ENCODE peak calls at places on chromosomes 11 and 22, in eight cellular contexts. B, F, J, I, W, T, G and L are unnamed samples.
A peak's percentile ranks its signal among the peaks of the same experiment; 100 is the strongest.

GRCh38 chr11:27249208-27249509 is 113.9 kb downstream of the CCDC34 start:
- DNase-seq in J (no peak), I (no peak), T (no peak), W (no peak), G (no peak), B (no peak), F (no peak), L (no peak)

GRCh38 chr11:65793144-65793581 is 6.3 kb downstream of the OVOL1 start:
- DNase-seq in B (no peak), F (peak; percentile 87), G (no peak), J (no peak), I (no peak), W (no peak), T (no peak), L (no peak)

GRCh38 chr22:18947905-18948304 is 11.8 kb upstream of the PRODH start:
- DNase-seq in W (no peak), J (no peak), G (no peak), T (no peak), F (peak; percentile 43), I (no peak), B (no peak), L (no peak)

GRCh38 chr11:70002433-70002832 is 75.7 kb upstream of the ANO1 start:
- DNase-seq in F (no peak), G (no peak), J (no peak), W (peak; percentile 36), T (peak; percentile 32), B (no peak), I (no peak), L (no peak)

GRCh38 chr22:44147821-44148574 is 32.7 kb upstream of the PARVG start:
- DNase-seq in T (no peak), W (no peak), J (no peak), F (no peak), B (peak; percentile 31), G (peak; percentile 74), I (no peak), L (no peak)

GRCh38 chr22:46072981-46073682 is 77.2 kb upstream of the PPARA start:
- DNase-seq in I (no peak), J (no peak), W (no peak), G (no peak), T (no peak), F (peak; percentile 21), B (no peak), L (peak; percentile 4)

GRCh38 chr11:33953289-33953688 is 61.4 kb upstream of the LMO2 start:
- DNase-seq in B (no peak), W (no peak), J (no peak), G (no peak), F (no peak), I (no peak), T (no peak), L (no peak)

GRCh38 chr11:72641900-72642814 is 32.1 kb downstream of the PDE2A start:
- DNase-seq in I (no peak), F (peak; percentile 61), B (no peak), T (no peak), W (no peak), G (peak; percentile 3), J (no peak), L (no peak)

GRCh38 chr11:6486256-6486655 is 5.0 kb downstream of the TIMM10B start:
- DNase-seq in G (no peak), B (no peak), I (no peak), F (no peak), W (no peak), T (no peak), J (no peak), L (no peak)

GRCh38 chr22:35587447-35587870 is 29.7 kb downstream of the MB start:
- DNase-seq in J (peak; percentile 90), B (no peak), W (no peak), F (peak; percentile 80), T (no peak), G (no peak), I (no peak), L (no peak)

GRCh38 chr11:128201801-128202200 is 385.6 kb downstream of the ETS1 start:
- DNase-seq in I (no peak), G (no peak), J (no peak), T (no peak), B (no peak), W (no peak), F (no peak), L (no peak)

GRCh38 chr11:70790671-70791300 is 392.5 kb downstream of the CTTN start:
- DNase-seq in G (no peak), W (no peak), I (no peak), T (no peak), F (peak; percentile 10), B (no peak), J (no peak), L (no peak)

GRCh38 chr11:3136542-3137455 is 28.3 kb downstream of the OSBPL5 start:
- DNase-seq in B (no peak), F (peak; percentile 36), W (no peak), I (no peak), G (no peak), J (no peak), T (no peak), L (no peak)

GRCh38 chr22:24146190-24146616 is 35.1 kb upstream of the SUSD2 start:
- DNase-seq in G (peak; percentile 89), J (peak; percentile 38), I (peak; percentile 55), B (peak; percentile 53), W (peak; percentile 82), F (peak; percentile 88), T (peak; percentile 43), L (peak; percentile 89)

GRCh38 chr11:58926251-58926650 is 13.0 kb upstream of the GLYATL1 start:
- DNase-seq in W (no peak), B (no peak), G (no peak), F (no peak), I (peak; percentile 38), J (no peak), T (no peak), L (peak; percentile 46)

GRCh38 chr11:70029831-70030811 is 48.0 kb upstream of the ANO1 start:
- DNase-seq in B (no peak), G (no peak), T (no peak), W (no peak), F (no peak), J (no peak), I (no peak), L (no peak)

GRCh38 chr11:64353101-64353738 is 5.7 kb upstream of the RPS6KA4 start:
- DNase-seq in I (no peak), T (no peak), W (no peak), B (no peak), G (no peak), F (peak; percentile 46), J (no peak), L (no peak)

GRCh38 chr11:10601722-10602281 is 33.3 kb upstream of the LYVE1 start:
- DNase-seq in G (no peak), F (peak; percentile 62), T (no peak), W (no peak), I (no peak), B (no peak), J (no peak), L (no peak)

DNA sequence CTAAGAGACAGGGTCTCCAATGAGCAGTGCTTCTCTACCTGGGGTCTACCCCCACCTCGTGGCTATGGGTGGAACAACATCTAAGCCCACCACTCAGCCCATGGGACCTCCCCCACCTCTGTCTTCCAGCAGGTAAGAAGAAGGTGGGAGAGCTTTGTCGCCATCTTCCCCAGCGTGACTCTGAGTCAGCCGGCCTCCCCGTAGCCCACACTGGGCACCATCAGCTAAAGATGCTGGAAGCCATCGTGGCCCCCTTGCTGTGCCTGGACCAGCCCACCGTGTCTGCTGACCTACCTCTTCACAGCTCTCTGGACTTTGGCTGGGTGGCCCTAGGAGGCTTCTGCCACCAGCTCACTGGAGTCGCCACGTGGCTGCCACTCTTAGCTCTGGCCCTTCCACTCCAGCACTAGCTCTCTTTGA is 954 bp downstream of the C11orf86 start:
- DNase-seq in I (no peak), J (no peak), F (no peak), W (no peak), G (no peak), T (no peak), B (no peak), L (no peak)
- TF ChIP-seq CTCF in I (peak; percentile 85), J (peak; percentile 50), F (peak; percentile 31), W (peak; percentile 43), G (peak; percentile 77), T (peak; percentile 15), B (peak; percentile 70), L (peak; percentile 77)

DNA sequence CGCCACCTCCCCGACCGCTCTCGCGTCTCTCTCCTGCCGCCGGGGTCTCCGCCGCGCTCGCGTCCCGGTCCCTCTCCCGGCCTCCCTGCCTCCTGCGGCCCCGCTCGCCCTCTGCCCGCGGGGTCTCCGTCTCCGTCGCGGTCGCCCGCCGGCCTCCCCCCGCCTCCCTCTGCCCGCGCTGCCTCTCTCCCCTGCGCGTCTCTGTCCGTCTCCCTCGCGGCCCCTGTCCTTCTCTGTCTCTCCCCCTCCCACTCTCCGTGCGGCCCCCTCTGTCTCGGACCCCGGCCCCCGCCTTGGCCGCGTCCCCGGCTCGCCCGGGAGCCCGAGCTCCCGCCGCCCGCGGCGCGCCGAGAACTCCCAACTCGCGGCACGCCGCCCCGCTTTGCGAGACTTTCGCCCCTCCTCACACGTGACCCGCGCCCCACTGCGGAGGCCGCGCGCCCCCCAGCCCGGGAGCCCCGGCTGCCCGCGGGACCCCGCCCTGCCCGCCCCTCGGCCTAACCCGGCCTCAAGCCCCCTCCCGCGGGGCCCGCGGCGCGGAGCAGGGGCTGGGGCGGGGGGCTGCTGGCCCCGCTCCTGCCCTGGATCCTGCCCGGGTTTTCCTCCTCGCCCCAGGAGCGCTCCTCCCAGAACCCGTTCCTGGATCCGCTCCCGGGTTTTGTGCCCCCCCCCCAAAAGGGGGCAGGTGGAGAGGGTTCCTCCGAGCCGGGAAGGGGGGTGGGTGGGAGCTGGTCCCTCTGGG is 702 bp upstream of the KCNJ4 start:
- DNase-seq in J (no peak), F (no peak), I (no peak), W (peak; percentile 41), G (no peak), T (peak; percentile 30), B (no peak), L (no peak)
- H3K4me3 ChIP-seq in J (peak overlapping the region; percentile 57), F (peak overlapping the region; percentile 42), I (peak overlapping the region; percentile 37), W (peak overlapping the region; percentile 15), G (no peak overlapping the region), T (peak overlapping the region; percentile 27), B (no peak overlapping the region), L (no peak overlapping the region)

DNA sequence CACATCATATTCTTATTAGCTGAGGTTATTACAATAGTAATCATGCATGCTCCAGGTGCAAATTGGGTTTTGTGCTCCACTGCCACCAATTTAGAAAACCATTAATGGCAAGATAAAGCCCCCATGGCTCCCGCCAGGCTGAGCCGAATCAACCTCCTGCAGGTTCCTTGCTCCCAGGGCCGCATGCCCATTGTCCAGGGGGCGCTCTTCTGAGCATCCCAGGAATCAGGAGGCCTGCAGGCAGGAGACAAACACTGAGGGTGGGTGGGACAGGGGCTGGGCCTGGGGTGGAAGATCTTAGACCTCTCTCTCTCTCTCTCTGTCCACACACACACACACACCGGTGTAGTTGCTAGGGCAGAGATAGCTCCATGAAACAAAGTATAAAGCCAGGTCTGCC is 57.4 kb downstream of the BUD13 start:
- DNase-seq in I (no peak), W (no peak), F (no peak), G (no peak), J (no peak), T (no peak), B (no peak), L (no peak)
- TF ChIP-seq CTCF in I (no peak), W (no peak), F (no peak), G (no peak), J (no peak), T (no peak), B (no peak), L (no peak)

DNA sequence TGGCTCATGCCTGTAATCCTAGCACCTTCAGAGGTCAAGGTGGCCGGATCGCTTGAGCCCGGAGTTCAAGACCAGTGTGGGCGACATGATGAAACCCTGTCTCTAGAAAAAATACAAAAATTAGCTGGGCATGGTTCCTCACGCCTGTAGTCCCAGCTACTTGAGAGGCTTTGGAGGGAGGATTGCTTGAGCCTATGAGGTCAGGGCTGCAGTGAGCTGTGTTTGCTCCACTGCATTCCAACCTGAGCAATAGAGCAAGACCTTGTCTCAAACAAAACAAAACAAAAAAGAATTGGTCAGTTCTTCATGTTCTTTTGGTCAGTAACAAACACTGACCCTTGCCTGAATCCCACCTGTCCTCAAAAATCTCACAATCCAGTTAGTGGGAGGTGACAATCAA is 36.7 kb upstream of the VSTM5 start:
- DNase-seq in T (no peak), J (no peak), F (no peak), W (no peak), I (no peak), G (no peak), B (no peak), L (no peak)
- H3K4me3 ChIP-seq in T (no peak overlapping the region), J (no peak overlapping the region), F (no peak overlapping the region), W (no peak overlapping the region), I (no peak overlapping the region), G (no peak overlapping the region), B (no peak overlapping the region), L (no peak overlapping the region)